ENCODE peak calls at places on chromosomes 13 and 19, in ten cellular contexts. G is progenitor cell of endocrine pancreas, S is fibroblast of lung, E is fibroblast of mammary gland, M is AG04450, Y is AG10803, J is activated B cell treated with CpG ODN at 0.5 μM for 24 hours, F is thoracic aorta, X is mammary epithelial cell, Z is fibroblast of the aortic adventitia. W is an unnamed sample.

GRCh38 chr19:14165986-14166385 is 29.6 kb upstream of the ASF1B start:
- DNase-seq in G (no peak), S (no peak), E (no peak), M (no peak), Y (no peak), J (no peak), F (no peak), X (no peak), Z (no peak), W (no peak)

GRCh38 chr19:33458171-33458633 is 63.4 kb downstream of the PEPD start:
- DNase-seq in G (no peak), S (no peak), E (no peak), M (no peak), Y (no peak), J (no peak), F (no peak), X (no peak), Z (no peak), W (no peak)

GRCh38 chr19:7792286-7792685 is 29.2 kb downstream of the CLEC4M start:
- DNase-seq in G (no peak), S (no peak), E (no peak), M (no peak), Y (no peak), J (no peak), F (no peak), X (peak; percentile 17), Z (peak; percentile 26), W (peak; percentile 23)

GRCh38 chr13:24618219-24618955 is 61.8 kb upstream of the ATP12A start:
- DNase-seq in G (no peak), S (peak; percentile 14), E (no peak), M (no peak), Y (no peak), J (no peak), F (no peak), X (no peak), Z (no peak), W (no peak)

GRCh38 chr19:17052439-17052838 is 22.8 kb downstream of the HAUS8 start:
- DNase-seq in G (no peak), S (peak; percentile 44), E (peak; percentile 60), M (no peak), Y (peak; percentile 54), J (no peak), F (no peak), X (peak; percentile 34), Z (peak; percentile 68), W (peak; percentile 77)

GRCh38 chr13:113359556-113359955 is 4.4 kb downstream of the GRTP1 start:
- DNase-seq in G (no peak), S (no peak), E (no peak), M (no peak), Y (no peak), J (no peak), F (no peak), X (no peak), Z (no peak), W (no peak)

GRCh38 chr13:51342706-51343105 is 3.2 kb downstream of the SERPINE3 start:
- DNase-seq in G (no peak), S (peak; percentile 74), E (peak; percentile 67), M (peak; percentile 4), Y (peak; percentile 76), J (no peak), F (no peak), X (peak; percentile 17), Z (peak; percentile 67), W (peak; percentile 58)

GRCh38 chr13:24740014-24740890 is 23.7 kb upstream of the RNF17 start:
- DNase-seq in G (no peak), S (no peak), E (no peak), M (no peak), Y (no peak), J (no peak), F (no peak), X (no peak), Z (no peak), W (no peak)

GRCh38 chr13:53092931-53093330 is 64.3 kb downstream of the OLFM4 start:
- DNase-seq in G (no peak), S (no peak), E (no peak), M (no peak), Y (no peak), J (no peak), F (no peak), X (no peak), Z (no peak), W (no peak)

GRCh38 chr19:28655054-28655453 is 557.9 kb downstream of the UQCRFS1 start:
- DNase-seq in G (no peak), S (no peak), E (no peak), M (no peak), Y (no peak), J (no peak), F (no peak), X (no peak), Z (no peak), W (no peak)

GRCh38 chr19:34808566-34808965 is 35.6 kb upstream of the ZNF599 start:
- DNase-seq in G (no peak), S (peak; percentile 62), E (peak; percentile 70), M (peak; percentile 20), Y (peak; percentile 68), J (no peak), F (no peak), X (peak; percentile 78), Z (peak; percentile 53), W (peak; percentile 72)

GRCh38 chr13:106477303-106477702 is 58.2 kb downstream of the EFNB2 start:
- DNase-seq in G (no peak), S (no peak), E (no peak), M (no peak), Y (no peak), J (no peak), F (no peak), X (no peak), Z (no peak), W (no peak)

GRCh38 chr13:30111810-30112209 is 195.5 kb downstream of the KATNAL1 start:
- DNase-seq in G (no peak), S (no peak), E (no peak), M (no peak), Y (no peak), J (no peak), F (no peak), X (no peak), Z (no peak), W (no peak)
- TF ChIP-seq CTCF in G (peak; percentile 31), S (peak; percentile 22), E (peak; percentile 28), M (peak; percentile 52), Y (peak; percentile 28), J (no peak), F (no peak), X (peak; percentile 36), Z (peak; percentile 34), W (peak; percentile 45)

GRCh38 chr13:73162912-73163911 is 104.4 kb downstream of the KLF5 start:
- DNase-seq in G (no peak), S (no peak), E (no peak), M (no peak), Y (no peak), J (no peak), F (no peak), X (peak; percentile 62), Z (no peak), W (no peak)

GRCh38 chr13:73158851-73159250 is 100.0 kb downstream of the KLF5 start:
- DNase-seq in G (no peak), S (peak; percentile 82), E (peak; percentile 45), M (peak; percentile 30), Y (peak; percentile 65), J (no peak), F (no peak), X (peak; percentile 56), Z (peak; percentile 43), W (peak; percentile 62)
- TF ChIP-seq CTCF in G (no peak), S (no peak), E (no peak), M (no peak), Y (no peak), J (no peak), F (no peak), X (no peak), Z (no peak), W (no peak)

GRCh38 chr19:49363265-49364082 is at the start of gene DKKL1:
- DNase-seq in G (peak; percentile 99), S (peak; percentile 97), E (peak; percentile 99), M (peak; percentile 98), Y (peak; percentile 98), J (peak; percentile 94), F (peak; percentile 99), X (peak; percentile 99), Z (peak; percentile 99), W (peak; percentile 100)

GRCh38 chr19:49361438-49362047 is 673 bp downstream of the TEAD2 start:
- DNase-seq in G (peak; percentile 68), S (peak; percentile 82), E (peak; percentile 69), M (peak; percentile 66), Y (peak; percentile 81), J (no peak), F (no peak), X (peak; percentile 20), Z (peak; percentile 81), W (peak; percentile 76)

GRCh38 chr19:49362926-49363264 is 679 bp upstream of the TEAD2 start:
- DNase-seq in G (no peak), S (peak; percentile 61), E (no peak), M (no peak), Y (peak; percentile 33), J (no peak), F (no peak), X (no peak), Z (no peak), W (peak; percentile 36)

GRCh38 chr19:49364083-49364687 is 508 bp downstream of the DKKL1 start:
- DNase-seq in G (no peak), S (no peak), E (no peak), M (no peak), Y (no peak), J (no peak), F (no peak), X (no peak), Z (no peak), W (no peak)

DNA sequence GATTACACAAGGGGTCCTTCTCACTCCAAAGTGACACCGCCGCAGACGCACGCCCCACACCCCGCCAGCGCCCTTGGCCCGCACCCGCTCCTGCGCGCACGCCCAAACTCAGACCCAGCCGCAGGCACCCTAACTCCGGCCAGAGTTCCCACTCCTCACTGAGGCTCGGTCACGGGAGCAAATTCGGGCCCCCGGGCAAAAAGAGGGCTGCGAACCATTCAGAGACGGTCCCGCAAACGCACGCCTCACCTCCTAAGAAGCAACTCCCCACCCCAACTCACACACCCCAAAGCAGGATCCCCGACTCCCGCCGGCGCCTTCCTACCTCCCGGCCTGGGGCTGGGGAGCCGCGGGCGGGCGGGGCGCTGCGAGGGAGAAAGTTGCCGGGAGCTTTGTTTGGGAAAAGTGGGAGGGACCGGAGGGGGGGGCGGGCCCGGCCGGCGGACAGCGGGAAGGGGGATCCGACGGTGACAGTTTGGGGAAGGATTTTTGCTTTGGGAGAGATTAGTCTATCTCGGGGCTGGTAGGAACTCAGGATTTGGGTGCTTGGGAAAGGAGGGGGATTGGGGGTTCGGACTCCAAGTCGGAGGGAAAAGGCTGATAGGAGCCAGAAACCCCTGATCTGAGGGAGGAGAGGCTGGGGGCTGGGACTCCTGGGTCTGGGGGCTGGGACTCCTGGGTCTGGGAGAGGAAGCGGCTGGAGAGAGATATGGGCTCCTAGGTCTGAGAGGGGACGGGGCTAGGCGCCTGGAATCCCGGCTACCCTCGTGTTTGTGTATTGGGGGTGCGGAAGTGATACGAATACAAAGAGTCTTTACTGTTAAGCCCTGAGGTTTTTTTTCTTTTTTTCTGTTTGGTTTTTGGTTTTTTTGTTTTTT is at the start of gene TEAD2:
- DNase-seq in G (peak; percentile 61), S (peak; percentile 63), E (peak; percentile 22), M (no peak), Y (peak; percentile 46), J (peak; percentile 51), F (no peak), X (peak; percentile 43), Z (peak; percentile 31), W (peak; percentile 25)
- TF ChIP-seq CTCF in G (no peak), S (no peak), E (no peak), M (no peak), Y (no peak), J (no peak), F (no peak), X (no peak), Z (no peak), W (no peak)

GRCh38 chr13:82480415-82480814 is 1401.9 kb downstream of the SLITRK1 start:
- DNase-seq in G (no peak), S (no peak), E (peak; percentile 2), M (no peak), Y (no peak), J (no peak), F (no peak), X (no peak), Z (no peak), W (peak; percentile 10)
- TF ChIP-seq CTCF in G (peak; percentile 43), S (no peak), E (peak; percentile 25), M (peak; percentile 13), Y (no peak), J (no peak), F (no peak), X (peak; percentile 43), Z (no peak), W (peak; percentile 38)